ENCODE peak calls at places on chromosomes 5 and 9, in eight cellular contexts. One of them, this sample, is unnamed.
A peak's percentile ranks its signal among the peaks of the same experiment; 100 is the strongest.

GRCh38 chr5:127590154-127590722 is 58.6 kb upstream of the CTXN3 start:
- DNase-seq in CD4-positive, alpha-beta T cell: no peak
- DNase-seq in right cardiac atrium: no peak
- DNase-seq in left lung: no peak
- DNase-seq in spleen: no peak
- DNase-seq in adipocyte: no peak
- DNase-seq in right lobe of liver: no peak
- DNase-seq in A673: no peak
- DNase-seq in this sample: no peak

GRCh38 chr5:173772407-173773059 is 115.6 kb upstream of the CPEB4 start:
- DNase-seq in CD4-positive, alpha-beta T cell: no peak
- DNase-seq in right cardiac atrium: no peak
- DNase-seq in left lung: no peak
- DNase-seq in spleen: no peak
- DNase-seq in adipocyte: no peak
- DNase-seq in right lobe of liver: no peak
- DNase-seq in A673: no peak
- DNase-seq in this sample: no peak

GRCh38 chr5:2899311-2899710 is 147.8 kb upstream of the IRX2 start:
- DNase-seq in CD4-positive, alpha-beta T cell: no peak
- DNase-seq in right cardiac atrium: no peak
- DNase-seq in left lung: no peak
- DNase-seq in spleen: no peak
- DNase-seq in adipocyte: no peak
- DNase-seq in right lobe of liver: no peak
- DNase-seq in A673: no peak
- DNase-seq in this sample: no peak

GRCh38 chr5:33072700-33073099 is 361.6 kb downstream of the NPR3 start:
- DNase-seq in CD4-positive, alpha-beta T cell: no peak
- DNase-seq in right cardiac atrium: no peak
- DNase-seq in left lung: no peak
- DNase-seq in spleen: no peak
- DNase-seq in adipocyte: no peak
- DNase-seq in right lobe of liver: no peak
- DNase-seq in A673: no peak
- DNase-seq in this sample: no peak

GRCh38 chr9:107732781-107733529 is 243.4 kb upstream of the KLF4 start:
- DNase-seq in CD4-positive, alpha-beta T cell: no peak
- DNase-seq in right cardiac atrium: peak; percentile 49
- DNase-seq in left lung: no peak
- DNase-seq in spleen: no peak
- DNase-seq in adipocyte: peak; percentile 80
- DNase-seq in right lobe of liver: peak; percentile 35
- DNase-seq in A673: no peak
- DNase-seq in this sample: no peak

GRCh38 chr5:159504106-159504856 is 174.0 kb upstream of the IL12B start:
- DNase-seq in CD4-positive, alpha-beta T cell: no peak
- DNase-seq in right cardiac atrium: no peak
- DNase-seq in left lung: no peak
- DNase-seq in spleen: no peak
- DNase-seq in adipocyte: peak; percentile 30
- DNase-seq in right lobe of liver: no peak
- DNase-seq in A673: no peak
- DNase-seq in this sample: no peak

GRCh38 chr9:130824616-130825015 is 10.4 kb upstream of the ABL1 start:
- DNase-seq in CD4-positive, alpha-beta T cell: no peak
- DNase-seq in right cardiac atrium: no peak
- DNase-seq in left lung: no peak
- DNase-seq in spleen: no peak
- DNase-seq in adipocyte: peak; percentile 40
- DNase-seq in right lobe of liver: no peak
- DNase-seq in A673: peak; percentile 52
- DNase-seq in this sample: no peak

GRCh38 chr9:75422939-75423522 is 334.7 kb downstream of the OSTF1 start:
- DNase-seq in CD4-positive, alpha-beta T cell: no peak
- DNase-seq in right cardiac atrium: no peak
- DNase-seq in left lung: no peak
- DNase-seq in spleen: no peak
- DNase-seq in adipocyte: no peak
- DNase-seq in right lobe of liver: no peak
- DNase-seq in A673: no peak
- DNase-seq in this sample: no peak

DNA sequence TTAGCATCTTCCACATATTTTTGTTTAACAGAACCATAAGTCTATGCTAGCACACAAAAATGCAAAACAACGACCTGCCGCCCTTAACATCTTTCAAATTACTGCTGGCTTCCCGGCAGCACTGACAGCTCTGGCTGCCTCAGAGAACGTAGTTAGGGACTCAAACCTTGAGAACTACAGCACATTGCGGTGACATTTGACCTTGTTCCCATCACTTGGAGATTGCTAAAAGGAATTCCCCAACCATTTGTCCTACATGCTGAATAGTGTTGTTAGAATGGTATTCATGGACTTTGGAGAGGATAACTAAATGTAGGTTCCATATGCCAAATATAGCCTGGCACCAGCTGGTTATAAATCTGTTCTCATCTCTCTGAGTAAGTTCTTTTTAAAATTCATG is 871.6 kb upstream of the TYRP1 start:
- DNase-seq in CD4-positive, alpha-beta T cell: no peak
- DNase-seq in right cardiac atrium: no peak
- DNase-seq in left lung: no peak
- DNase-seq in spleen: no peak
- DNase-seq in adipocyte: no peak
- DNase-seq in right lobe of liver: no peak
- DNase-seq in A673: no peak
- DNase-seq in this sample: no peak
- H3K9me3 ChIP-seq in CD4-positive, alpha-beta T cell: no peaks in the 10 kb centered on the region
- H3K9me3 ChIP-seq in right cardiac atrium: no peaks in the 10 kb centered on the region
- H3K9me3 ChIP-seq in left lung: no peaks in the 10 kb centered on the region
- H3K9me3 ChIP-seq in spleen: no peaks in the 10 kb centered on the region
- H3K9me3 ChIP-seq in adipocyte: no peaks in the 10 kb centered on the region
- H3K9me3 ChIP-seq in right lobe of liver: no peaks in the 10 kb centered on the region
- H3K9me3 ChIP-seq in A673: peaks cover 3% of the 10 kb centered on the region
- H3K9me3 ChIP-seq in this sample: no peaks in the 10 kb centered on the region

GRCh38 chr5:147170603-147171002 is 64.2 kb upstream of the STK32A start:
- DNase-seq in CD4-positive, alpha-beta T cell: no peak
- DNase-seq in right cardiac atrium: no peak
- DNase-seq in left lung: no peak
- DNase-seq in spleen: no peak
- DNase-seq in adipocyte: no peak
- DNase-seq in right lobe of liver: peak; percentile 82
- DNase-seq in A673: no peak
- DNase-seq in this sample: no peak
- H3K9me3 ChIP-seq in CD4-positive, alpha-beta T cell: no peaks in the 10 kb centered on the region
- H3K9me3 ChIP-seq in right cardiac atrium: no peaks in the 10 kb centered on the region
- H3K9me3 ChIP-seq in left lung: no peaks in the 10 kb centered on the region
- H3K9me3 ChIP-seq in spleen: no peaks in the 10 kb centered on the region
- H3K9me3 ChIP-seq in adipocyte: no peaks in the 10 kb centered on the region
- H3K9me3 ChIP-seq in right lobe of liver: no peaks in the 10 kb centered on the region
- H3K9me3 ChIP-seq in A673: no peaks in the 10 kb centered on the region
- H3K9me3 ChIP-seq in this sample: no peaks in the 10 kb centered on the region

GRCh38 chr5:66472010-66472409 is 124.2 kb upstream of the MAST4 start:
- DNase-seq in CD4-positive, alpha-beta T cell: no peak
- DNase-seq in right cardiac atrium: no peak
- DNase-seq in left lung: no peak
- DNase-seq in spleen: no peak
- DNase-seq in adipocyte: no peak
- DNase-seq in right lobe of liver: no peak
- DNase-seq in A673: no peak
- DNase-seq in this sample: no peak
- H3K9me3 ChIP-seq in CD4-positive, alpha-beta T cell: peaks cover 9% of the 10 kb centered on the region
- H3K9me3 ChIP-seq in right cardiac atrium: no peaks in the 10 kb centered on the region
- H3K9me3 ChIP-seq in left lung: peaks cover 29% of the 10 kb centered on the region
- H3K9me3 ChIP-seq in spleen: peaks cover 34% of the 10 kb centered on the region
- H3K9me3 ChIP-seq in adipocyte: peaks cover 30% of the 10 kb centered on the region
- H3K9me3 ChIP-seq in right lobe of liver: no peaks in the 10 kb centered on the region
- H3K9me3 ChIP-seq in A673: peaks cover 20% of the 10 kb centered on the region
- H3K9me3 ChIP-seq in this sample: no peaks in the 10 kb centered on the region

DNA sequence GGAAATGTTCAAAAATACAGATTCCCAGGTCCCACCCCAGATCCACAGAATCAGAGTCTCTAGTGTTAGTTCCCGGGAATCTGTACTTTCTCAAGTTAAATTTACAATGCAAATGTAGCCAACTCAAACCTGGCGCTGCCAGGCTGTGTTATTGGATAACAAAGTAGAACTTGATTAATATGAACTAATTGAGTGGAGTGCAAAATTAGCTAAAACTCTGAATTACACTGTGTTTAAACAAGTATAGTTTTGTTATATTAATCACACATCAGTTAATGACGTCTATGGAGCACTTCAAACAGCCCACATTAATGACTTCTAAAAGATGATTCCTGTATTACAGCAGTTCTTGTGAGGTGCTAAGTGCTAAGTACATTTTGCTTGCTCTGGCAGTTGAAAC is 32.4 kb upstream of the CYFIP2 start:
- DNase-seq in CD4-positive, alpha-beta T cell: no peak
- DNase-seq in right cardiac atrium: no peak
- DNase-seq in left lung: no peak
- DNase-seq in spleen: no peak
- DNase-seq in adipocyte: no peak
- DNase-seq in right lobe of liver: no peak
- DNase-seq in A673: no peak
- DNase-seq in this sample: no peak
- H3K9me3 ChIP-seq in CD4-positive, alpha-beta T cell: no peaks in the 10 kb centered on the region
- H3K9me3 ChIP-seq in right cardiac atrium: no peaks in the 10 kb centered on the region
- H3K9me3 ChIP-seq in left lung: no peaks in the 10 kb centered on the region
- H3K9me3 ChIP-seq in spleen: no peaks in the 10 kb centered on the region
- H3K9me3 ChIP-seq in adipocyte: no peaks in the 10 kb centered on the region
- H3K9me3 ChIP-seq in right lobe of liver: no peaks in the 10 kb centered on the region
- H3K9me3 ChIP-seq in A673: no peaks in the 10 kb centered on the region
- H3K9me3 ChIP-seq in this sample: no peaks in the 10 kb centered on the region

This sample was measured in T-helper 17 cell.